ENCODE peak calls at places on chromosomes 11 and 22, in eight cellular contexts. One of them, this sample, is unnamed.

GRCh38 chr22:18997925-18998315 is 61.8 kb upstream of the PRODH start:
- DNase-seq in WTC11: no peak
- DNase-seq in NCI-H774: no peak
- DNase-seq in epithelial cell of esophagus: no peak
- DNase-seq in nucleus accumbens: no peak
- DNase-seq in SW 1271: no peak
- DNase-seq in NCI-H2171 treated with DMSO at 0.1 percent for 48 hours: no peak
- DNase-seq in NCI-H1092: no peak
- DNase-seq in this sample: no peak

GRCh38 chr22:41048791-41049717 is 43.3 kb upstream of the EP300 start:
- DNase-seq in NCI-H2171 treated with DMSO at 0.1 percent for 48 hours: no peak
- DNase-seq in NCI-H774: no peak
- DNase-seq in epithelial cell of esophagus: no peak
- DNase-seq in nucleus accumbens: no peak
- DNase-seq in WTC11: peak; percentile 53
- DNase-seq in NCI-H1092: no peak
- DNase-seq in SW 1271: no peak
- DNase-seq in this sample: no peak

GRCh38 chr11:76606102-76606793 is 64.3 kb downstream of the LRRC32 start:
- DNase-seq in epithelial cell of esophagus: no peak
- DNase-seq in SW 1271: no peak
- DNase-seq in WTC11: no peak
- DNase-seq in NCI-H2171 treated with DMSO at 0.1 percent for 48 hours: no peak
- DNase-seq in NCI-H1092: no peak
- DNase-seq in nucleus accumbens: no peak
- DNase-seq in NCI-H774: no peak
- DNase-seq in this sample: no peak

GRCh38 chr11:107969219-107969618 is 39.5 kb upstream of the CUL5 start:
- DNase-seq in NCI-H2171 treated with DMSO at 0.1 percent for 48 hours: no peak
- DNase-seq in epithelial cell of esophagus: no peak
- DNase-seq in NCI-H1092: no peak
- DNase-seq in NCI-H774: no peak
- DNase-seq in WTC11: no peak
- DNase-seq in SW 1271: peak; percentile 50
- DNase-seq in nucleus accumbens: no peak
- DNase-seq in this sample: no peak

GRCh38 chr11:113458189-113458588 is 17.0 kb downstream of the DRD2 start:
- DNase-seq in NCI-H2171 treated with DMSO at 0.1 percent for 48 hours: peak; percentile 40
- DNase-seq in NCI-H774: no peak
- DNase-seq in WTC11: no peak
- DNase-seq in SW 1271: no peak
- DNase-seq in epithelial cell of esophagus: no peak
- DNase-seq in NCI-H1092: no peak
- DNase-seq in nucleus accumbens: no peak
- DNase-seq in this sample: no peak

GRCh38 chr22:33521879-33522665 is 398.2 kb downstream of the LARGE1 start:
- DNase-seq in SW 1271: no peak
- DNase-seq in NCI-H2171 treated with DMSO at 0.1 percent for 48 hours: no peak
- DNase-seq in WTC11: no peak
- DNase-seq in NCI-H774: no peak
- DNase-seq in epithelial cell of esophagus: no peak
- DNase-seq in nucleus accumbens: no peak
- DNase-seq in NCI-H1092: no peak
- DNase-seq in this sample: no peak

GRCh38 chr11:20563871-20564270 is 35.5 kb upstream of the SLC6A5 start:
- DNase-seq in nucleus accumbens: no peak
- DNase-seq in NCI-H1092: no peak
- DNase-seq in SW 1271: no peak
- DNase-seq in NCI-H2171 treated with DMSO at 0.1 percent for 48 hours: peak; percentile 1
- DNase-seq in NCI-H774: no peak
- DNase-seq in WTC11: no peak
- DNase-seq in epithelial cell of esophagus: no peak
- DNase-seq in this sample: no peak

GRCh38 chr22:50286275-50286674 is 16.1 kb upstream of the MAPK11 start:
- DNase-seq in epithelial cell of esophagus: no peak
- DNase-seq in NCI-H774: no peak
- DNase-seq in nucleus accumbens: no peak
- DNase-seq in SW 1271: no peak
- DNase-seq in WTC11: no peak
- DNase-seq in NCI-H2171 treated with DMSO at 0.1 percent for 48 hours: no peak
- DNase-seq in NCI-H1092: no peak
- DNase-seq in this sample: no peak

GRCh38 chr11:110772863-110773262 is 60.6 kb upstream of the ARHGAP20 start:
- DNase-seq in NCI-H1092: no peak
- DNase-seq in NCI-H2171 treated with DMSO at 0.1 percent for 48 hours: no peak
- DNase-seq in epithelial cell of esophagus: no peak
- DNase-seq in NCI-H774: no peak
- DNase-seq in SW 1271: no peak
- DNase-seq in WTC11: no peak
- DNase-seq in nucleus accumbens: no peak
- DNase-seq in this sample: no peak

GRCh38 chr11:118003021-118003423 is 16.8 kb downstream of the IL10RA start:
- DNase-seq in WTC11: no peak
- DNase-seq in epithelial cell of esophagus: no peak
- DNase-seq in NCI-H2171 treated with DMSO at 0.1 percent for 48 hours: no peak
- DNase-seq in nucleus accumbens: no peak
- DNase-seq in NCI-H774: no peak
- DNase-seq in SW 1271: no peak
- DNase-seq in NCI-H1092: no peak
- DNase-seq in this sample: no peak